ENCODE peak calls at places on chromosome 18, in eight cellular contexts. D is spleen, U is BJ, K is AG04450, O is prostate gland, W is fibroblast of pulmonary artery, J is IMR-90, R is lower lobe of right lung. B is an unnamed sample.

GRCh38 chr18:10727477-10727876 is 201.7 kb downstream of the NAPG start:
- DNase-seq in D (no peak), U (no peak), K (no peak), O (no peak), W (peak), J (peak), R (no peak), B (no peak)

GRCh38 chr18:64234336-64234735 is 85.4 kb upstream of the LINC00305 start:
- DNase-seq in D (no peak), U (no peak), K (no peak), O (no peak), W (no peak), J (no peak), R (no peak), B (no peak)

GRCh38 chr18:8461544-8461943 is 147.7 kb upstream of the RAB12 start:
- DNase-seq in D (no peak), U (no peak), K (no peak), O (no peak), W (no peak), J (peak), R (no peak), B (no peak)

GRCh38 chr18:9866627-9867453 is 18.9 kb upstream of the TXNDC2 start:
- DNase-seq in D (no peak), U (no peak), K (no peak), O (no peak), W (no peak), J (no peak), R (peak), B (peak)

GRCh38 chr18:58793361-58793760 is 71.3 kb upstream of the ZNF532 start:
- DNase-seq in D (no peak), U (peak), K (peak), O (peak), W (peak), J (peak), R (no peak), B (peak)

GRCh38 chr18:12422936-12423335 is 15.2 kb downstream of the PRELID3A start:
- DNase-seq in D (no peak), U (no peak), K (no peak), O (no peak), W (no peak), J (no peak), R (no peak), B (no peak)

GRCh38 chr18:12996661-12997292 is 5.6 kb downstream of the CEP192 start:
- DNase-seq in D (no peak), U (no peak), K (no peak), O (no peak), W (no peak), J (no peak), R (no peak), B (no peak)

GRCh38 chr18:13471971-13472628 is 253.5 kb downstream of the LDLRAD4 start:
- DNase-seq in D (peak), U (no peak), K (no peak), O (no peak), W (no peak), J (no peak), R (no peak), B (no peak)

GRCh38 chr18:31204833-31205232 is 42.2 kb upstream of the DSC1 start:
- DNase-seq in D (no peak), U (no peak), K (no peak), O (no peak), W (no peak), J (no peak), R (no peak), B (no peak)

GRCh38 chr18:199768-200167 is 41.4 kb downstream of the USP14 start:
- DNase-seq in D (no peak), U (no peak), K (no peak), O (no peak), W (no peak), J (no peak), R (no peak), B (no peak)

GRCh38 chr18:63314062-63314790 is 5.3 kb downstream of the BCL2 start:
- DNase-seq in D (no peak), U (no peak), K (no peak), O (no peak), W (no peak), J (no peak), R (no peak), B (no peak)

GRCh38 chr18:42706618-42707017 is 408.9 kb downstream of the RIT2 start:
- DNase-seq in D (peak), U (no peak), K (no peak), O (peak), W (peak), J (no peak), R (peak), B (peak)

GRCh38 chr18:49723648-49724180 is 89.6 kb downstream of the ACAA2 start:
- DNase-seq in D (no peak), U (no peak), K (no peak), O (no peak), W (peak), J (peak), R (no peak), B (peak)

GRCh38 chr18:9323750-9324445 is 10.7 kb upstream of the TWSG1 start:
- DNase-seq in D (no peak), U (peak), K (peak), O (no peak), W (peak), J (peak), R (no peak), B (peak)

GRCh38 chr18:50987261-50987660 is 19.4 kb downstream of the ELAC1 start:
- DNase-seq in D (no peak), U (no peak), K (no peak), O (no peak), W (no peak), J (no peak), R (no peak), B (no peak)

GRCh38 chr18:615773-616172 is 19.0 kb downstream of the CLUL1 start:
- DNase-seq in D (no peak), U (no peak), K (no peak), O (no peak), W (no peak), J (no peak), R (no peak), B (peak)

GRCh38 chr18:58205087-58205779 is 161.2 kb downstream of the NEDD4L start:
- DNase-seq in D (no peak), U (peak), K (no peak), O (no peak), W (peak), J (peak), R (no peak), B (peak)

GRCh38 chr18:30481871-30482270 is 560.7 kb downstream of the DSC3 start:
- DNase-seq in D (no peak), U (no peak), K (no peak), O (no peak), W (no peak), J (no peak), R (no peak), B (no peak)

GRCh38 chr18:9757851-9758587 is 49.9 kb downstream of the RAB31 start:
- DNase-seq in D (no peak), U (no peak), K (no peak), O (no peak), W (peak), J (peak), R (no peak), B (no peak)

GRCh38 chr18:10135302-10135926 is 221.6 kb downstream of the VAPA start:
- DNase-seq in D (no peak), U (no peak), K (no peak), O (no peak), W (no peak), J (no peak), R (no peak), B (no peak)

GRCh38 chr18:69531973-69532372 is 131.3 kb downstream of the DOK6 start:
- DNase-seq in D (no peak), U (no peak), K (no peak), O (no peak), W (no peak), J (no peak), R (no peak), B (no peak)

GRCh38 chr18:1578505-1578904 is 673.8 kb downstream of the ADCYAP1 start:
- DNase-seq in D (no peak), U (no peak), K (no peak), O (no peak), W (no peak), J (no peak), R (no peak), B (no peak)

GRCh38 chr18:1308686-1309085 is 404.0 kb downstream of the ADCYAP1 start:
- DNase-seq in D (no peak), U (no peak), K (no peak), O (no peak), W (no peak), J (no peak), R (no peak), B (no peak)

GRCh38 chr18:28150925-28151324 is 26.0 kb downstream of the CDH2 start:
- DNase-seq in D (no peak), U (no peak), K (no peak), O (no peak), W (no peak), J (no peak), R (no peak), B (no peak)

GRCh38 chr18:2891526-2892431 is 45.0 kb downstream of the EMILIN2 start:
- DNase-seq in D (no peak), U (no peak), K (no peak), O (no peak), W (no peak), J (no peak), R (no peak), B (no peak)

GRCh38 chr18:50726960-50727589 is 92.7 kb downstream of the MRO start:
- DNase-seq in D (no peak), U (no peak), K (no peak), O (no peak), W (no peak), J (no peak), R (no peak), B (no peak)

GRCh38 chr18:8299054-8299708 is 310.1 kb upstream of the RAB12 start:
- DNase-seq in D (no peak), U (no peak), K (no peak), O (peak), W (no peak), J (no peak), R (no peak), B (no peak)

GRCh38 chr18:26309283-26309682 is 83.0 kb downstream of the TAF4B start:
- DNase-seq in D (no peak), U (no peak), K (no peak), O (no peak), W (peak), J (peak), R (no peak), B (peak)

GRCh38 chr18:75455249-75456183 is 28.0 kb upstream of the SMIM21 start:
- DNase-seq in D (no peak), U (no peak), K (no peak), O (no peak), W (peak), J (peak), R (no peak), B (no peak)

GRCh38 chr18:11956371-11957308 is 24.7 kb upstream of the IMPA2 start:
- DNase-seq in D (no peak), U (no peak), K (no peak), O (no peak), W (no peak), J (no peak), R (no peak), B (no peak)

GRCh38 chr18:4636957-4637356 is 181.8 kb upstream of the DLGAP1 start:
- DNase-seq in D (no peak), U (no peak), K (no peak), O (no peak), W (no peak), J (no peak), R (no peak), B (no peak)

GRCh38 chr18:28204154-28204553 is 27.2 kb upstream of the CDH2 start:
- DNase-seq in D (no peak), U (peak), K (peak), O (no peak), W (peak), J (peak), R (no peak), B (peak)

GRCh38 chr18:4762399-4762798 is 307.3 kb upstream of the DLGAP1 start:
- DNase-seq in D (no peak), U (no peak), K (no peak), O (no peak), W (no peak), J (no peak), R (no peak), B (no peak)

DNA sequence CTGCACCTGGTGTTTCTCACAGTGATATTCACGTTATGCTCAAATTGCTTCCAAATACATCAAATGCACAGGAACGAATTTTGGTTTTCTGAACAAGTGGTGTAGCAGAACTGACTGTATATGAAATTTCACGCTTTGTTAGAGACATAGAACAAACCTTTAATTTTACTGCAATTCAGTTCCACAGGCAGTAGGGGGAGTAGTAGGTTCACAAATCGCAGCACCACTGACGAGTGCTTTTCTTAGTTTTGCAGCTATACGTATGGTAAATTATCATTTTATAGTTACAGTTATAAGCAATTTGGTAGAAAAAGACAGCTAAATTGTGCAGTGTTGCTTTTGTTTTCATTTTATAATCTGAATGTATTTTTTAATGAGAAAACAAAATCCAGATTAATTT is 113.3 kb downstream of the KIAA1328 start:
- DNase-seq in D (no peak), U (no peak), K (peak), O (no peak), W (peak), J (peak), R (no peak), B (peak)
- TF ChIP-seq CTCF in D (peak), U (peak), K (peak), O (peak), W (peak), J (peak), R (peak), B (peak)

GRCh38 chr18:23689616-23690504 is 607 bp downstream of the LAMA3 start:
- DNase-seq in D (peak), U (no peak), K (no peak), O (no peak), W (no peak), J (no peak), R (peak), B (no peak)
- H3K4me3 ChIP-seq in D (peak), U (peak), K (peak), O (peak), W (peak), J (peak), R (peak), B (peak)

DNA sequence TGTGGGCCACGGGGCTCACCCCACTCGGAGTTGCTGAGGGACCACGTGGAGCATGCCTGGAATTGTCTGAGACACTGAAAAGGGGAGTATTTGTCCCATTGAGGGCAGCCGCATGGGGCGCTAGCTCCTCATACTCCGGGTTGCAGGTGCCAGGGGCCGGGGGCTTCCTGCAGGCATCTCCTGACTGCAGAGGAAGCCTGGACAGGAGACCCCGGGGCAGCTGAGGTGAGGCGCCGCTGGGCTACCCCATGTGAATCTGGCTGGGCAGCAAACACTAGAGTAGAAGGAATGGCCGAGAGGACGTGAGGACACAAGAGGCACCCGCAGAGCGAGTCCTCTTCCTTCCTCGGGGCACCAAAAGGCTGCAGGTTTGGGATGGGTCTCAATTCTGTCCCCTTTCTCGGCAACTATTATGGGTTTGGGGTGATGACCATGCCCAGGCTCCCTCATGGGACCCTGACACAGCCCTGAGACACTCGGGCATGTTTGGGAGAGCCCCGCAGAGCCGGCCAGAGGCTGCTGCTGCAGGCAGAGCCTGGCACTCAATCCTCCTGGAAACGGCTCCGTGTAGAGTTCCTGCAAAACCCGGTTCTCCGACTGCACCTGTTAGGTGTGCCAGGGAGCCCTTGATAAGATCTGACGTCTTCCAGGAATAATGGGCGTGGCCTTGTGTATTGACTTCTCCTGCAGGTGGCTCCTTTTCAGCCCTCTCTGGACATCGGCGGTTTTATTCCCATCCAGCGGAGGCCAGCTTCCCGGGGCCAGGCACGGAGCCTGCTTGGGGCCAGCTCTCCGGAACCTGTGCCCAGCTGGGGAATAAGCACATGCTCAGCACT is 77.0 kb downstream of the CTIF start:
- DNase-seq in D (peak), U (no peak), K (no peak), O (peak), W (no peak), J (no peak), R (peak), B (peak)
- TF ChIP-seq CTCF in D (no peak), U (no peak), K (no peak), O (no peak), W (no peak), J (no peak), R (no peak), B (no peak)

GRCh38 chr18:48578289-48578688 is 39.5 kb downstream of the CTIF start:
- DNase-seq in D (no peak), U (no peak), K (no peak), O (no peak), W (no peak), J (no peak), R (no peak), B (no peak)

GRCh38 chr18:48575658-48576453 is 37.0 kb downstream of the CTIF start:
- DNase-seq in D (peak), U (no peak), K (no peak), O (no peak), W (no peak), J (no peak), R (no peak), B (no peak)

GRCh38 chr18:48576454-48576766 is 37.6 kb downstream of the CTIF start:
- DNase-seq in D (peak), U (no peak), K (no peak), O (no peak), W (no peak), J (no peak), R (no peak), B (no peak)

GRCh38 chr18:48575301-48575657 is 36.4 kb downstream of the CTIF start:
- DNase-seq in D (no peak), U (no peak), K (no peak), O (no peak), W (no peak), J (no peak), R (no peak), B (no peak)

GRCh38 chr18:48577478-48578190 is 38.8 kb downstream of the CTIF start:
- DNase-seq in D (no peak), U (no peak), K (no peak), O (no peak), W (no peak), J (no peak), R (no peak), B (no peak)
- H3K4me3 ChIP-seq in D (no peak), U (no peak), K (no peak), O (no peak), W (no peak), J (no peak), R (no peak), B (no peak)

GRCh38 chr18:80190311-80190710 is 57.0 kb downstream of the PARD6G start:
- DNase-seq in D (no peak), U (no peak), K (no peak), O (no peak), W (no peak), J (no peak), R (no peak), B (no peak)

GRCh38 chr18:80189197-80189865 is 58.0 kb downstream of the PARD6G start:
- DNase-seq in D (no peak), U (no peak), K (no peak), O (no peak), W (no peak), J (no peak), R (no peak), B (no peak)

GRCh38 chr18:80191907-80192652 is 55.2 kb downstream of the PARD6G start:
- DNase-seq in D (no peak), U (no peak), K (no peak), O (no peak), W (no peak), J (no peak), R (no peak), B (no peak)

GRCh38 chr18:80192653-80193385 is 54.5 kb downstream of the PARD6G start:
- DNase-seq in D (no peak), U (no peak), K (no peak), O (no peak), W (no peak), J (no peak), R (no peak), B (no peak)

GRCh38 chr18:80191264-80191663 is 56.0 kb downstream of the PARD6G start:
- DNase-seq in D (no peak), U (no peak), K (no peak), O (no peak), W (no peak), J (no peak), R (no peak), B (no peak)
- TF ChIP-seq CTCF in D (no peak), U (no peak), K (no peak), O (no peak), W (no peak), J (no peak), R (no peak), B (no peak)

GRCh38 chr18:77899972-77900754 is 650.5 kb downstream of the GALR1 start:
- DNase-seq in D (peak), U (no peak), K (no peak), O (no peak), W (peak), J (no peak), R (no peak), B (peak)

GRCh38 chr18:77897606-77898005 is 648.0 kb downstream of the GALR1 start:
- DNase-seq in D (no peak), U (no peak), K (no peak), O (no peak), W (no peak), J (no peak), R (no peak), B (no peak)
- H3K4me3 ChIP-seq in D (no peak), U (no peak), K (no peak), O (no peak), W (no peak), J (no peak), R (no peak), B (no peak)

GRCh38 chr18:76847926-76848325 is 25.6 kb downstream of the ZNF236 start:
- DNase-seq in D (no peak), U (no peak), K (no peak), O (no peak), W (no peak), J (no peak), R (no peak), B (peak)
- TF ChIP-seq CTCF in D (no peak), U (peak), K (peak), O (peak), W (peak), J (no peak), R (no peak), B (no peak)

B was measured in bronchial epithelial cell.